ENCODE peak calls at places on chromosomes 11 and 22, in seven cellular contexts. F is gastrocnemius medialis, O is stomach, D is tibial nerve, J is body of pancreas, C is transverse colon, L is IMR-90. S is an unnamed sample.

GRCh38 chr22:43113516-43114251 is 3.1 kb downstream of the BIK start:
- DNase-seq in J (peak; percentile 48), L (no peak), D (no peak), C (peak; percentile 39), O (peak; percentile 88), F (no peak), S (peak; percentile 77)

GRCh38 chr11:83161610-83162199 is 4.8 kb downstream of the PCF11 start:
- DNase-seq in F (no peak), C (no peak), D (no peak), J (no peak), O (no peak), L (no peak), S (no peak)

GRCh38 chr22:50599816-50600454 is 658 bp upstream of the MAPK8IP2 start:
- DNase-seq in D (peak; percentile 33), L (no peak), J (peak; percentile 64), C (peak; percentile 49), O (peak; percentile 59), F (no peak), S (no peak)

GRCh38 chr22:46551321-46551720 is 13.9 kb upstream of the CELSR1 start:
- DNase-seq in L (no peak), C (no peak), F (no peak), J (no peak), D (no peak), O (no peak), S (no peak)

GRCh38 chr11:30426781-30427180 is 103.9 kb downstream of the ARL14EP start:
- DNase-seq in C (no peak), L (no peak), O (no peak), F (no peak), D (no peak), J (no peak), S (no peak)

GRCh38 chr11:60193687-60194433 is 11.0 kb upstream of the MS4A6A start:
- DNase-seq in J (peak; percentile 73), C (peak; percentile 54), F (no peak), O (peak; percentile 46), D (peak; percentile 77), L (peak; percentile 11), S (no peak)

GRCh38 chr11:126153999-126154398 is 57.5 kb downstream of the RPUSD4 start:
- DNase-seq in C (no peak), O (no peak), D (no peak), J (no peak), F (no peak), L (peak; percentile 92), S (no peak)

GRCh38 chr11:47409440-47410403 is 1.3 kb downstream of the SLC39A13 start:
- DNase-seq in O (no peak), J (no peak), L (no peak), D (no peak), C (no peak), F (peak; percentile 14), S (no peak)

GRCh38 chr11:64810891-64811272 is 531 bp upstream of the MEN1 start:
- DNase-seq in J (peak; percentile 37), O (peak; percentile 32), C (peak; percentile 31), L (no peak), F (no peak), D (peak; percentile 8), S (no peak)

GRCh38 chr11:102422817-102423725 is 29.5 kb downstream of the TMEM123 start:
- DNase-seq in C (no peak), L (no peak), D (no peak), J (no peak), F (no peak), O (no peak), S (no peak)

GRCh38 chr22:32720924-32721323 is 80.6 kb upstream of the TIMP3 start:
- DNase-seq in F (no peak), O (no peak), L (peak; percentile 62), C (no peak), D (peak; percentile 43), J (no peak), S (no peak)

GRCh38 chr11:1931791-1932480 is 12.4 kb downstream of the TNNT3 start:
- DNase-seq in J (no peak), L (no peak), C (no peak), O (no peak), D (no peak), F (no peak), S (no peak)

GRCh38 chr11:48018561-48019229 is 38.3 kb downstream of the PTPRJ start:
- DNase-seq in C (no peak), D (no peak), F (no peak), L (no peak), J (no peak), O (no peak), S (no peak)

GRCh38 chr11:98289592-98289991 is 731.2 kb upstream of the CNTN5 start:
- DNase-seq in D (no peak), L (no peak), C (no peak), O (no peak), J (no peak), F (no peak), S (no peak)

GRCh38 chr11:68020575-68020974 is 9.9 kb upstream of the NDUFS8 start:
- DNase-seq in J (no peak), L (peak; percentile 35), C (no peak), O (peak; percentile 82), F (no peak), D (no peak), S (no peak)

GRCh38 chr11:70490723-70491558 is 92.6 kb downstream of the CTTN start:
- DNase-seq in O (no peak), L (no peak), J (no peak), D (no peak), F (no peak), C (no peak), S (no peak)

GRCh38 chr22:45638834-45639746 is 32.5 kb upstream of the ATXN10 start:
- DNase-seq in L (no peak), F (peak; percentile 41), D (peak; percentile 70), O (peak; percentile 59), C (peak; percentile 69), J (no peak), S (no peak)

DNA sequence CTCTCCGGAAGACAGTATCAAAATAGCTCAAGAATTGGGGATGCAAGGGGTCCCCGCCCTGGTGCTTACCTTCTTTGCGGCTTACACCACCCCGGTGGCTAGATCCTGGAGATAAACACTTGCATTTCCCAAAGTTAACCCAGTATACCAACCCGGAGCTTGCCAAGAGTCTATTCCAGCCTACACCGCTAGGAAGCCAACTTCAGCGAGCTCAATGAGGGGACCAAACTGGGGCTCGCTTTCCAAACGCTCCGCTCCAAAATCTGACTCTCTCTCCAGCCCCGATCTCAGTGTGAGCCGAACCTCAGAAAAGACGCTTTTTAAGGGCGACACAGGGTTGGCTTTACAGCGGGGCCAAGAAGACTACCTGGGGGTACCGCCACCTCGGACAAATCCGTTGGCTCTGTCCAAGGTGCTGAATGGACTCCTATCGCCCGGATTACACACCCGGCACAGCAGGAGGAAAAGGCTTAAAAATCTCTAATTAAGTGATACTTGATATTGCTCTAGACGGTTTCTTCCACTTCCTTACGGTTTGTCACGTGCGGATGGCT is 20.1 kb upstream of the BDNF start:
- DNase-seq in C (peak; percentile 21), L (peak; percentile 68), D (no peak), O (no peak), J (no peak), F (no peak), S (no peak)
- TF ChIP-seq CTCF in C (no peak), L (peak; percentile 18), D (no peak), O (no peak), J (no peak), F (no peak), S (no peak)

DNA sequence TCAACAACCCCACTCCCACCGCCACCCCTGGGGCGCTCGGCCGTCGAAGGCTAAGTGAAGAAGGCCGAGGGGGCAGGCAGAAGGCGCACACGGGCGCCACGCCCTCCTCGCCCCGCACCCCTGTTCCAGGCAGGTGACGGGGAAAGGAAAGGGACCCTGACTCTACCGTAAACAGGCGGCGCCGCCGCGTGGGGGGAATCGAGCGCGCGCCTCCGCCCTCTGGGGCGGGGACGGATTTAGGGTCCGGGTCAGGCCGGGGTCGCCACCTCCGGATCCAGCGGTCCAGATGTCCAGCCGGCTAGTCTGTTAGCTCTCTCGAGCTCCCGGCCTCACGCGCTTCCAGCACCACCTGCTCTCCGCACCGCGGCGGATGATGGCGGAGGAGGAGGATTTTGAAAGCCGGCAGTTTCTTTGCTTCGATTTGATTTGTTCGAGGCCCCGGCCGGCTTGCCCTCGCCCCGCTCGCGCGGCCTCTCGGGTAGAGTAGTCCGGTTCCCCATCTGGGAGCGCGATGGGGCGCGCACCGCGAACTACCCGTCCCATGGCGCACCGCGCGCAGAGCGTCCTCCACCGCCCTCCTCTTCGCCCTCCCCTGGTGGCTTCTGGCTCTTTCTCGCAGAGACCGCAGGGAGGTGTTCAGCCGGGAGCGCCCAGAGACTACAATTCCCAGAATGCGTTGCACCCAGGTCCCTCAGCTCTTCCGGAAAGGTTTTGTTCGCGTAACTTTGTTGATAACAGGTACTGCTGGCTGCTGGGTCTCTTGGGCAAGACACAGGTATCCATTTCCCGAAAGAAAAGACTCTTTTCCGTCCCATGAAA is at the start of gene RANGAP1:
- DNase-seq in L (peak; percentile 98), J (peak; percentile 98), C (peak; percentile 99), F (peak; percentile 98), O (peak; percentile 98), D (peak; percentile 91), S (peak; percentile 96)
- TF ChIP-seq POLR2A in L (peak; percentile 95), J (peak; percentile 92), C (peak; percentile 84), F (peak; percentile 92), O (peak; percentile 40), D (no peak), S (peak; percentile 10)

DNA sequence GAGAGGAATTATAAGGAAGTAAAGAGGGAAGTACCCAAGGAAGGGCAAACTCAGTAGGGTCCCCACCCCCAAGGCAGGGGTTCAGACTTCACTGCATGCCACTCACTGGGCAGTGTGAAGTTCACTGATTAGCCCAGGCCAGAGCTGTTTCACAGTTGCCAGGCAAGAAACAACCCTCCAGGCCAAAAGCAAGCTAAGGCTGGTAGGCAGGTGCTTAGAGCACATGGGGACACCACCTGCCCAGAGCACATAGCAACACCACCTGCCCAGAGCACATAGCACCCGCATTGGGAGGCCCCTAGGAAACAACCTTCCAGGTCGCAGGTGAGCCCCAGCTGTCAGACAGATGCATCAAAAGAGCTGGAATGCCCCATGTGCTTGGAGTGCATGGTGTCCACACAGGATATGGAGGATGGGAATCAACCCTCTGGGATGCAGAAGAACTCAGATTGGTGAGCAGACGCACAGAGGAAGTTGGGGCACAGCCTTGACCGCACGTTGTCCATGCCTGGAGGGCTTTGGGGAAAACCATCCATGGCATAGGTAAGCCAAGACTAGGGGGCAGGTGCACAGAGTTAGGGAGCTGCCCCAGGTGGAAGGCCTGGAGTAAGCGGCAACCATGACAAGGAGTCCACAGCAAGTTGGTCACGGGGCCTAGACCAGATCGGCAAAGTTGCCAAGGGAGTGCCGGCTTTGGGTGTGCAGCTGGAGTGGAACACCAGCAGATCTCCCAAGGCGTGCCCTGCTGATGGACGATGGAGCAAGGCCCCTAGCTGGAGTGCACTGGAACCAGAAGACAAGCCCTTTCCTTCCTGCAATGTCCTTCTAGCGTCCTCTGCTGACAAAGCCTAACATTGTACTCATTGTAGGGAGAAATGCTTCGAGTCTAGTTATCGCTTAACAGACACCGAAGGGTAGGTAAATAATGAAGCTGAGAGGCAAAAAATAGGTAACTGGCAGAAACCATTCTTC is 7.8 kb upstream of the TMEM216 start:
- DNase-seq in J (no peak), F (no peak), C (no peak), L (peak; percentile 42), O (no peak), D (no peak), S (no peak)
- TF ChIP-seq CTCF in J (no peak), F (no peak), C (no peak), L (peak; percentile 39), O (no peak), D (no peak), S (no peak)

GRCh38 chr11:61756452-61757212 is 4.2 kb downstream of the MYRF start:
- DNase-seq in C (peak; percentile 77), F (no peak), L (peak; percentile 50), O (peak; percentile 88), J (peak; percentile 88), D (no peak), S (no peak)
- TF ChIP-seq POLR2A in C (no peak), F (no peak), L (no peak), O (no peak), J (peak; percentile 62), D (no peak), S (no peak)

S was measured in breast epithelium.